ENCODE peak calls at places on chromosome 6, in ten cellular contexts. M, I, W, F, Z, K, N, B, Y and H are unnamed samples.

GRCh38 chr6:54037277-54037779 is 73.9 kb upstream of the MLIP start:
- DNase-seq in M (no peak), I (no peak), W (no peak), F (no peak), Z (no peak), K (no peak), N (no peak), B (no peak), Y (peak), H (no peak)

GRCh38 chr6:51213806-51214205 is 395.1 kb downstream of the TFAP2B start:
- DNase-seq in M (no peak), I (peak), W (no peak), F (no peak), Z (peak), K (no peak), N (no peak), B (no peak), Y (no peak), H (no peak)

GRCh38 chr6:169961772-169962561 is 210.5 kb downstream of the ERMARD start:
- DNase-seq in M (peak), I (peak), W (no peak), F (no peak), Z (no peak), K (no peak), N (no peak), B (no peak), Y (no peak), H (peak)

GRCh38 chr6:29792123-29793035 is 35.2 kb upstream of the HLA-G start:
- DNase-seq in M (peak), I (peak), W (no peak), F (peak), Z (peak), K (no peak), N (peak), B (no peak), Y (no peak), H (peak)

GRCh38 chr6:110326609-110327008 is 31.5 kb downstream of the METTL24 start:
- DNase-seq in M (no peak), I (no peak), W (no peak), F (no peak), Z (no peak), K (no peak), N (no peak), B (no peak), Y (no peak), H (no peak)

GRCh38 chr6:115882174-115882573 is 178.5 kb downstream of the FRK start:
- DNase-seq in M (no peak), I (no peak), W (no peak), F (peak), Z (no peak), K (no peak), N (no peak), B (no peak), Y (no peak), H (no peak)

GRCh38 chr6:170147832-170148708 is 142.8 kb downstream of the DLL1 start:
- DNase-seq in M (peak), I (no peak), W (no peak), F (no peak), Z (peak), K (no peak), N (no peak), B (no peak), Y (no peak), H (no peak)

GRCh38 chr6:150685860-150686259 is 86.2 kb downstream of the PLEKHG1 start:
- DNase-seq in M (peak), I (peak), W (no peak), F (peak), Z (peak), K (peak), N (no peak), B (no peak), Y (peak), H (no peak)

GRCh38 chr6:82095091-82095490 is 152.5 kb downstream of the IBTK start:
- DNase-seq in M (no peak), I (no peak), W (no peak), F (no peak), Z (no peak), K (no peak), N (no peak), B (no peak), Y (no peak), H (no peak)
- TF ChIP-seq CTCF in M (no peak), I (no peak), W (no peak), F (no peak), Z (no peak), K (no peak), N (no peak), B (no peak), Y (no peak), H (no peak)

GRCh38 chr6:165098165-165098564 is 211.2 kb downstream of the C6orf118 start:
- DNase-seq in M (no peak), I (no peak), W (no peak), F (no peak), Z (no peak), K (peak), N (no peak), B (no peak), Y (no peak), H (no peak)
- TF ChIP-seq CTCF in M (no peak), I (no peak), W (peak), F (peak), Z (no peak), K (no peak), N (no peak), B (peak), Y (no peak), H (peak)

GRCh38 chr6:148720371-148720770 is 26.5 kb upstream of the UST start:
- DNase-seq in M (no peak), I (no peak), W (peak), F (peak), Z (no peak), K (no peak), N (no peak), B (no peak), Y (peak), H (no peak)

GRCh38 chr6:148716811-148717210 is 30.0 kb upstream of the UST start:
- DNase-seq in M (no peak), I (no peak), W (no peak), F (peak), Z (no peak), K (no peak), N (no peak), B (no peak), Y (peak), H (no peak)

GRCh38 chr6:148724428-148724827 is 22.4 kb upstream of the UST start:
- DNase-seq in M (no peak), I (no peak), W (no peak), F (no peak), Z (no peak), K (no peak), N (no peak), B (no peak), Y (no peak), H (no peak)

GRCh38 chr6:148723484-148723883 is 23.3 kb upstream of the UST start:
- DNase-seq in M (no peak), I (no peak), W (peak), F (peak), Z (no peak), K (no peak), N (no peak), B (peak), Y (peak), H (no peak)

GRCh38 chr6:148720897-148721296 is 25.9 kb upstream of the UST start:
- DNase-seq in M (no peak), I (no peak), W (peak), F (peak), Z (no peak), K (no peak), N (no peak), B (no peak), Y (no peak), H (no peak)
- TF ChIP-seq CTCF in M (no peak), I (no peak), W (no peak), F (no peak), Z (no peak), K (no peak), N (no peak), B (no peak), Y (no peak), H (no peak)

DNA sequence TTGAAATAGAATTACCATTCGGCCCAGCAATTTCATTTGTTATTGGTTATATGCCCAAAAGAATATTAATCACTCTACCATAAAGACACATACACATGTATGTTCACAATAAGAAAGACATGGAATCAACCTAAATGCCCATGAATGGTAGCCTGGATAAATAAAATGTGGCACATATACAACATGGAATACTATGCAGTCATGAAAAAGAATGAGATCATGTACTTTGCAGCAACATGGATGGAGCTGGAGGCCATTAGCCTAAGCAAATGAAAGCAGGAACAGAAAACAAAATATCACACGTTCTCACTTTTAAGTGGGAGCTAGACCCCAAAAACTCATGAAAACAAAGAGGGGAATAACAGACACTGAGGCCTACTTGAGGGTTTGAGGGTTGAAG is 52.6 kb upstream of the RNGTT start:
- DNase-seq in M (no peak), I (no peak), W (no peak), F (no peak), Z (no peak), K (no peak), N (no peak), B (no peak), Y (no peak), H (no peak)
- TF ChIP-seq CTCF in M (no peak), I (no peak), W (no peak), F (no peak), Z (no peak), K (no peak), N (no peak), B (no peak), Y (no peak), H (no peak)